ENCODE peak calls at places on chromosomes 16 and 17, in seven cellular contexts. C is stomach, S is suprapubic skin, N is SK-N-SH, R is breast epithelium, K is prostate gland, G is GM12878. W is an unnamed sample.

GRCh38 chr16:60991886-60992285 is 1044.4 kb downstream of the CDH8 start:
- DNase-seq in C (no peak), S (no peak), N (no peak), R (no peak), K (no peak), G (no peak), W (no peak)

GRCh38 chr17:82031885-82032627 is 578 bp downstream of the RAC3 start:
- DNase-seq in C (peak), S (no peak), N (peak), R (no peak), K (peak), G (no peak), W (peak)

GRCh38 chr16:67528222-67528869 is at the start of gene RIPOR1:
- DNase-seq in C (peak), S (peak), N (peak), R (no peak), K (no peak), G (no peak), W (peak)

GRCh38 chr17:40547079-40547784 is 18.0 kb downstream of the CCR7 start:
- DNase-seq in C (peak), S (peak), N (no peak), R (peak), K (peak), G (no peak), W (peak)

GRCh38 chr16:77531741-77532140 is 96.9 kb upstream of the ADAMTS18 start:
- DNase-seq in C (no peak), S (no peak), N (no peak), R (no peak), K (no peak), G (no peak), W (no peak)

GRCh38 chr16:29877266-29877961 is 14.4 kb upstream of the CDIPT start:
- DNase-seq in C (no peak), S (no peak), N (peak), R (no peak), K (no peak), G (peak), W (no peak)

GRCh38 chr17:38402897-38403296 is 25.4 kb upstream of the ARHGAP23 start:
- DNase-seq in C (no peak), S (peak), N (no peak), R (no peak), K (no peak), G (no peak), W (no peak)

GRCh38 chr17:64328875-64329405 is 61.7 kb downstream of the PECAM1 start:
- DNase-seq in C (no peak), S (no peak), N (no peak), R (no peak), K (no peak), G (no peak), W (no peak)

GRCh38 chr17:67995568-67996191 is 589 bp downstream of the C17orf58 start:
- DNase-seq in C (peak), S (peak), N (peak), R (no peak), K (peak), G (no peak), W (peak)

GRCh38 chr17:62737513-62737912 is 70.6 kb downstream of the MARCHF10 start:
- DNase-seq in C (no peak), S (no peak), N (no peak), R (no peak), K (no peak), G (no peak), W (no peak)

GRCh38 chr17:76268015-76268749 is 3.0 kb downstream of the UBALD2 start:
- DNase-seq in C (peak), S (peak), N (peak), R (peak), K (peak), G (peak), W (peak)

GRCh38 chr16:86228713-86229112 is 281.6 kb upstream of the FOXF1 start:
- DNase-seq in C (no peak), S (no peak), N (no peak), R (no peak), K (no peak), G (no peak), W (no peak)

GRCh38 chr17:44807817-44808155 is 22.3 kb downstream of the GJC1 start:
- DNase-seq in C (no peak), S (no peak), N (no peak), R (no peak), K (no peak), G (no peak), W (no peak)

GRCh38 chr16:13909872-13910303 is 10.1 kb upstream of the ERCC4 start:
- DNase-seq in C (peak), S (no peak), N (no peak), R (peak), K (peak), G (no peak), W (no peak)

GRCh38 chr17:9470171-9470570 is 105.4 kb downstream of the STX8 start:
- DNase-seq in C (no peak), S (no peak), N (no peak), R (no peak), K (no peak), G (peak), W (no peak)

GRCh38 chr17:76710863-76711611 is at the start of gene MXRA7:
- DNase-seq in C (peak), S (peak), N (peak), R (peak), K (peak), G (no peak), W (peak)

GRCh38 chr17:81040791-81041337 is 5.9 kb downstream of the BAIAP2 start:
- DNase-seq in C (no peak), S (no peak), N (peak), R (no peak), K (no peak), G (no peak), W (no peak)

GRCh38 chr17:58334661-58335060 is 6.1 kb upstream of the TSPOAP1 start:
- DNase-seq in C (no peak), S (peak), N (peak), R (no peak), K (no peak), G (no peak), W (no peak)

GRCh38 chr17:31512796-31513195 is 121.3 kb downstream of the RAB11FIP4 start:
- DNase-seq in C (no peak), S (no peak), N (no peak), R (no peak), K (no peak), G (no peak), W (no peak)

GRCh38 chr16:71526111-71526998 is at the start of gene CHST4:
- DNase-seq in C (no peak), S (no peak), N (no peak), R (peak), K (peak), G (no peak), W (no peak)

GRCh38 chr17:5249615-5250014 is 15.0 kb upstream of the SCIMP start:
- DNase-seq in C (peak), S (no peak), N (peak), R (peak), K (peak), G (no peak), W (peak)

GRCh38 chr16:85716680-85717038 is 27.9 kb upstream of the GINS2 start:
- DNase-seq in C (no peak), S (no peak), N (peak), R (peak), K (no peak), G (no peak), W (no peak)

GRCh38 chr16:7246578-7246977 is 86.1 kb upstream of the RBFOX1 start:
- DNase-seq in C (no peak), S (no peak), N (no peak), R (no peak), K (no peak), G (no peak), W (no peak)

GRCh38 chr17:4947010-4947410 is 1.3 kb downstream of the PFN1 start:
- DNase-seq in C (no peak), S (no peak), N (no peak), R (no peak), K (no peak), G (no peak), W (no peak)

GRCh38 chr17:81337449-81337848 is 42.3 kb upstream of the SLC38A10 start:
- DNase-seq in C (peak), S (no peak), N (peak), R (no peak), K (no peak), G (no peak), W (peak)

GRCh38 chr16:79651363-79651762 is 50.8 kb upstream of the MAF start:
- DNase-seq in C (peak), S (no peak), N (no peak), R (peak), K (peak), G (no peak), W (peak)

GRCh38 chr16:30095166-30096078 is 591 bp downstream of the YPEL3 start:
- DNase-seq in C (no peak), S (no peak), N (no peak), R (no peak), K (no peak), G (no peak), W (peak)

GRCh38 chr17:79842136-79842655 is 3.0 kb upstream of the CBX4 start:
- DNase-seq in C (no peak), S (no peak), N (no peak), R (no peak), K (no peak), G (no peak), W (no peak)

GRCh38 chr17:11608396-11608795 is 10.1 kb downstream of the DNAH9 start:
- DNase-seq in C (peak), S (peak), N (peak), R (peak), K (peak), G (no peak), W (peak)

GRCh38 chr17:35433075-35433894 is 985 bp upstream of the SLFN12 start:
- DNase-seq in C (peak), S (peak), N (no peak), R (peak), K (peak), G (peak), W (peak)
- TF ChIP-seq CTCF in C (no peak), S (no peak), N (peak), R (no peak), K (no peak), G (no peak), W (no peak)

DNA sequence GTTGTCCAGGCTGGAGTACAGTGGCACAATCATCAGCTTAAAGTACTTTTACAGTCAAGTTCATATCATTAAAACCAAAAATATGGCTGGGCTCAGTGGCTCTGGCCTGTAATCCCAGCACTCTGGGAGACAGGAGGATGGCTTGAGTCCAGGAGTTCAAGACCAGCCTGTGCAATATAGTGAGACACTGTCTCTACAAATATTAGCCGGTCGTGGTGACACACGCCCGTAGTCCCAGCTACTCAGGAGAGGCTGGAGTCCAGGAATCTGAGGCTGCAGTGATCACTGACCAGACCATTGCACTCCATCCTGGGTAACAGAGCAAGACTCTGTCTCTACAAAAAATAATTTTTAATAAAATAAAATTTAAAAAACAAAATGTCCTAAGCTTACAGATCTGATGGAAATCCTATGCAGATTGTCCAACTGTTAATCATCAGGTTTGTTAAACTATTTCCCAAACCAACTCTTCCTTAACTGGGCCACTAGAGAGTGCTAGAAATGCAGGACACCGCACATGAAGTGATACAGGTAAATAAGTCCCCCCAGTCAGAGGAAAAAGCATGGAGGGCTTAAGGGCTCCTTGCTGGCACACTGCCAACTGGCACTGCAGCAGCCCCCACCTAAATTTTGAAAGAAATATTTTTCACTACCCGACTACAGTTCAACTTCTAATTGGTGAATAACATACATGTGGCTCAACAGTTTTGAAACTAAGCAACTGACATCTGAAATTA is 2.8 kb downstream of the USP22 start:
- DNase-seq in C (no peak), S (no peak), N (peak), R (peak), K (no peak), G (no peak), W (no peak)
- H3K4me3 ChIP-seq in C (peak), S (peak), N (peak), R (peak), K (no peak), G (peak), W (peak)

GRCh38 chr17:56011406-56012131 is 141.7 kb upstream of the ANKFN1 start:
- DNase-seq in C (no peak), S (no peak), N (no peak), R (no peak), K (no peak), G (no peak), W (no peak)

GRCh38 chr17:56009795-56010715 is 143.2 kb upstream of the ANKFN1 start:
- DNase-seq in C (no peak), S (no peak), N (no peak), R (no peak), K (no peak), G (no peak), W (no peak)
- TF ChIP-seq POLR2AphosphoS5 in C (no peak), S (no peak), N (no peak), R (no peak), K (no peak), G (no peak), W (no peak)

GRCh38 chr16:88338896-88339295 is 43.9 kb upstream of the ZNF469 start:
- DNase-seq in C (no peak), S (no peak), N (no peak), R (no peak), K (no peak), G (no peak), W (no peak)

GRCh38 chr16:88339926-88340754 is 42.6 kb upstream of the ZNF469 start:
- DNase-seq in C (no peak), S (no peak), N (no peak), R (no peak), K (no peak), G (no peak), W (peak)

GRCh38 chr16:88337538-88337937 is 45.2 kb upstream of the ZNF469 start:
- DNase-seq in C (no peak), S (no peak), N (no peak), R (no peak), K (no peak), G (no peak), W (no peak)

GRCh38 chr16:88337021-88337420 is 45.7 kb upstream of the ZNF469 start:
- DNase-seq in C (no peak), S (no peak), N (no peak), R (no peak), K (no peak), G (no peak), W (no peak)

GRCh38 chr16:88338111-88338510 is 44.6 kb upstream of the ZNF469 start:
- DNase-seq in C (no peak), S (no peak), N (no peak), R (no peak), K (no peak), G (no peak), W (no peak)
- TF ChIP-seq CTCF in C (no peak), S (no peak), N (no peak), R (no peak), K (no peak), G (no peak), W (no peak)

DNA sequence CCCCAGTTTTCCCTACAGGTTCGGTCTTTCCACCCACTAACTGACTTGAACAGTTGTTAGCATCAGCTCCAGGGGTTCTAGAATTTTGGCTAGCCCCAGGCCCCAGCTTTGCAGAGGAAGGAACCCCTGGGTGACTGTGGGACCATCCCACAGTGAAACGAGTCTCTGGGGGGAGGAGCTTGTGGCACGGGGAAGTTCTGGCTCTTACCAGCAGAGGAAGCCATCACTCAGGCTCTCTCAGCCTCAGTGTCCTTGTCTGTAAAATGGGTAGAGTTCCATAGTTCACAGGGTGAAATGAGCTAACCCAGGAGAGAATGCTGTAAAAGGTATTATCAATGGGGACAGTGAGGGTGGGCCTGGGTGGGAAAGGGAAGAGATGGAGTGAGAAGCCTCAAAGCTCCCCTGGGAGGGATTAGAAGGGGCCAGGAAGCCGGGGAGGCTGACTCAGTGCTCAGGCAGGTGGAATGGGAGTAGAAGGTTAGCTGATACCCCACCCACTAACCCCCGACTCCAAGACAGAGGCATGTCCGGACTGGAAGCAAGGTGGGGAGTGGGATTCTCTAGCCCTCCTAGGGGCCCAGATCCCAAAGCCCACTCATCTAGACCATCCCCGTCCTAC is 30.9 kb upstream of the CDC42EP4 start:
- DNase-seq in C (no peak), S (no peak), N (no peak), R (no peak), K (no peak), G (no peak), W (no peak)
- H3K4me3 ChIP-seq in C (peak), S (no peak), N (peak), R (peak), K (no peak), G (no peak), W (no peak)

GRCh38 chr17:2982854-2983636 is 80.4 kb downstream of the OR1D5 start:
- DNase-seq in C (no peak), S (peak), N (no peak), R (peak), K (no peak), G (no peak), W (peak)
- TF ChIP-seq POLR2AphosphoS5 in C (peak), S (peak), N (peak), R (peak), K (peak), G (no peak), W (peak)

W was measured in transverse colon.